ENCODE peak calls at places on chromosomes 12 and 14, in eight cellular contexts. One of them, this sample, is unnamed.

GRCh38 chr12:57891639-57892228 is 45.2 kb upstream of the CTDSP2 start:
- DNase-seq in esophagus squamous epithelium: no peak
- DNase-seq in stimulated activated CD4-positive, alpha-beta T cell treated with anti-CD3 and anti-CD28 coated beads, Interleukin-1b, Interleukin-23, amount 100 ng/mL, for 1 hour: no peak
- DNase-seq in GM04503: no peak
- DNase-seq in MCF 10A: no peak
- DNase-seq in T47D: no peak
- DNase-seq in DMS 273 treated with DMSO at 0.1 percent for 48 hours: no peak
- DNase-seq in germinal center: no peak
- DNase-seq in this sample: no peak

GRCh38 chr14:37246427-37246829 is 48.7 kb downstream of the MIPOL1 start:
- DNase-seq in GM04503: no peak
- DNase-seq in germinal center: peak
- DNase-seq in stimulated activated CD4-positive, alpha-beta T cell treated with anti-CD3 and anti-CD28 coated beads, Interleukin-1b, Interleukin-23, amount 100 ng/mL, for 1 hour: no peak
- DNase-seq in MCF 10A: peak
- DNase-seq in esophagus squamous epithelium: no peak
- DNase-seq in DMS 273 treated with DMSO at 0.1 percent for 48 hours: peak
- DNase-seq in T47D: peak
- DNase-seq in this sample: no peak

GRCh38 chr12:49059385-49060232 is 985 bp downstream of the KMT2D start:
- DNase-seq in GM04503: no peak
- DNase-seq in esophagus squamous epithelium: no peak
- DNase-seq in stimulated activated CD4-positive, alpha-beta T cell treated with anti-CD3 and anti-CD28 coated beads, Interleukin-1b, Interleukin-23, amount 100 ng/mL, for 1 hour: no peak
- DNase-seq in T47D: peak
- DNase-seq in germinal center: peak
- DNase-seq in MCF 10A: no peak
- DNase-seq in DMS 273 treated with DMSO at 0.1 percent for 48 hours: no peak
- DNase-seq in this sample: peak

GRCh38 chr12:54591001-54591591 is 2.6 kb upstream of the PPP1R1A start:
- DNase-seq in MCF 10A: no peak
- DNase-seq in DMS 273 treated with DMSO at 0.1 percent for 48 hours: no peak
- DNase-seq in GM04503: no peak
- DNase-seq in germinal center: no peak
- DNase-seq in T47D: no peak
- DNase-seq in stimulated activated CD4-positive, alpha-beta T cell treated with anti-CD3 and anti-CD28 coated beads, Interleukin-1b, Interleukin-23, amount 100 ng/mL, for 1 hour: no peak
- DNase-seq in esophagus squamous epithelium: no peak
- DNase-seq in this sample: no peak

GRCh38 chr12:95225645-95226212 is 8.1 kb downstream of the VEZT start:
- DNase-seq in germinal center: no peak
- DNase-seq in esophagus squamous epithelium: no peak
- DNase-seq in stimulated activated CD4-positive, alpha-beta T cell treated with anti-CD3 and anti-CD28 coated beads, Interleukin-1b, Interleukin-23, amount 100 ng/mL, for 1 hour: no peak
- DNase-seq in GM04503: no peak
- DNase-seq in MCF 10A: no peak
- DNase-seq in T47D: no peak
- DNase-seq in DMS 273 treated with DMSO at 0.1 percent for 48 hours: no peak
- DNase-seq in this sample: no peak

GRCh38 chr12:98951401-98951800 is 306.3 kb downstream of the APAF1 start:
- DNase-seq in stimulated activated CD4-positive, alpha-beta T cell treated with anti-CD3 and anti-CD28 coated beads, Interleukin-1b, Interleukin-23, amount 100 ng/mL, for 1 hour: no peak
- DNase-seq in MCF 10A: no peak
- DNase-seq in DMS 273 treated with DMSO at 0.1 percent for 48 hours: no peak
- DNase-seq in GM04503: no peak
- DNase-seq in T47D: no peak
- DNase-seq in germinal center: no peak
- DNase-seq in esophagus squamous epithelium: no peak
- DNase-seq in this sample: no peak

GRCh38 chr12:104603545-104603973 is 146.8 kb downstream of the CHST11 start:
- DNase-seq in stimulated activated CD4-positive, alpha-beta T cell treated with anti-CD3 and anti-CD28 coated beads, Interleukin-1b, Interleukin-23, amount 100 ng/mL, for 1 hour: no peak
- DNase-seq in T47D: no peak
- DNase-seq in DMS 273 treated with DMSO at 0.1 percent for 48 hours: no peak
- DNase-seq in germinal center: no peak
- DNase-seq in esophagus squamous epithelium: no peak
- DNase-seq in GM04503: no peak
- DNase-seq in MCF 10A: peak
- DNase-seq in this sample: no peak

GRCh38 chr14:95294834-95295599 is 24.7 kb downstream of the CLMN start:
- DNase-seq in germinal center: no peak
- DNase-seq in T47D: peak
- DNase-seq in MCF 10A: peak
- DNase-seq in DMS 273 treated with DMSO at 0.1 percent for 48 hours: no peak
- DNase-seq in GM04503: no peak
- DNase-seq in stimulated activated CD4-positive, alpha-beta T cell treated with anti-CD3 and anti-CD28 coated beads, Interleukin-1b, Interleukin-23, amount 100 ng/mL, for 1 hour: no peak
- DNase-seq in esophagus squamous epithelium: no peak
- DNase-seq in this sample: no peak

GRCh38 chr12:6115389-6115788 is 9.1 kb downstream of the VWF start:
- DNase-seq in GM04503: no peak
- DNase-seq in stimulated activated CD4-positive, alpha-beta T cell treated with anti-CD3 and anti-CD28 coated beads, Interleukin-1b, Interleukin-23, amount 100 ng/mL, for 1 hour: no peak
- DNase-seq in germinal center: no peak
- DNase-seq in esophagus squamous epithelium: no peak
- DNase-seq in T47D: no peak
- DNase-seq in DMS 273 treated with DMSO at 0.1 percent for 48 hours: no peak
- DNase-seq in MCF 10A: no peak
- DNase-seq in this sample: no peak

GRCh38 chr14:77302926-77303325 is 17.8 kb downstream of the POMT2 start:
- DNase-seq in MCF 10A: peak
- DNase-seq in DMS 273 treated with DMSO at 0.1 percent for 48 hours: no peak
- DNase-seq in T47D: peak
- DNase-seq in stimulated activated CD4-positive, alpha-beta T cell treated with anti-CD3 and anti-CD28 coated beads, Interleukin-1b, Interleukin-23, amount 100 ng/mL, for 1 hour: no peak
- DNase-seq in GM04503: no peak
- DNase-seq in germinal center: no peak
- DNase-seq in esophagus squamous epithelium: no peak
- DNase-seq in this sample: no peak

GRCh38 chr12:49582840-49583239 is 14.9 kb upstream of the MCRS1 start:
- DNase-seq in DMS 273 treated with DMSO at 0.1 percent for 48 hours: no peak
- DNase-seq in germinal center: no peak
- DNase-seq in T47D: no peak
- DNase-seq in GM04503: no peak
- DNase-seq in stimulated activated CD4-positive, alpha-beta T cell treated with anti-CD3 and anti-CD28 coated beads, Interleukin-1b, Interleukin-23, amount 100 ng/mL, for 1 hour: no peak
- DNase-seq in MCF 10A: no peak
- DNase-seq in esophagus squamous epithelium: no peak
- DNase-seq in this sample: no peak

This sample was measured in nephron progenitor cell.